ENCODE peak calls at places on chromosomes 11 and 22, in six cellular contexts. D is A549, A is upper lobe of left lung, Z is GM12878, L is HepG2, F is K562. P is an unnamed sample.

GRCh38 chr11:115765803-115766239 is 261.6 kb upstream of the CADM1 start:
- ATAC-seq in D (no peak), A (no peak), Z (peak), L (no peak), F (no peak), P (no peak)

GRCh38 chr11:99069831-99070444 is 49.2 kb downstream of the CNTN5 start:
- ATAC-seq in D (peak), A (peak), Z (peak), L (peak), F (no peak), P (no peak)

GRCh38 chr11:108346451-108346850 is 120.9 kb downstream of the C11orf65 start:
- ATAC-seq in D (no peak), A (no peak), Z (no peak), L (no peak), F (no peak), P (no peak)

GRCh38 chr11:134644489-134645456 is 232.7 kb upstream of the B3GAT1 start:
- ATAC-seq in D (no peak), A (no peak), Z (no peak), L (no peak), F (no peak), P (no peak)

GRCh38 chr22:42928969-42929837 is 72.1 kb upstream of the ARFGAP3 start:
- ATAC-seq in D (no peak), A (peak), Z (peak), L (peak), F (no peak), P (peak)

GRCh38 chr11:85953491-85954143 is 98.4 kb downstream of the CCDC83 start:
- ATAC-seq in D (no peak), A (peak), Z (no peak), L (no peak), F (peak), P (no peak)

GRCh38 chr11:92495107-92495793 is 270.6 kb downstream of the FAT3 start:
- ATAC-seq in D (no peak), A (no peak), Z (no peak), L (peak), F (no peak), P (no peak)

GRCh38 chr22:38097557-38098409 is 12.7 kb downstream of the BAIAP2L2 start:
- ATAC-seq in D (peak), A (peak), Z (peak), L (no peak), F (peak), P (no peak)

GRCh38 chr11:10318527-10318802 is 13.6 kb downstream of the ADM start:
- ATAC-seq in D (no peak), A (no peak), Z (no peak), L (no peak), F (no peak), P (no peak)

GRCh38 chr11:102361100-102362021 is 14.3 kb downstream of the BIRC2 start:
- ATAC-seq in D (no peak), A (no peak), Z (peak), L (peak), F (peak), P (no peak)

GRCh38 chr22:46452195-46453005 is 85.0 kb downstream of the CELSR1 start:
- ATAC-seq in D (no peak), A (no peak), Z (no peak), L (no peak), F (no peak), P (no peak)

GRCh38 chr22:45995405-45996101 is 18.6 kb upstream of the WNT7B start:
- ATAC-seq in D (peak), A (no peak), Z (no peak), L (peak), F (peak), P (no peak)

GRCh38 chr11:128188346-128189115 is 398.8 kb downstream of the ETS1 start:
- ATAC-seq in D (no peak), A (no peak), Z (no peak), L (no peak), F (no peak), P (no peak)

GRCh38 chr11:110077866-110078325 is 15.3 kb upstream of the ZC3H12C start:
- ATAC-seq in D (peak), A (no peak), Z (peak), L (no peak), F (no peak), P (no peak)

GRCh38 chr11:9025101-9025850 is 21.5 kb upstream of the NRIP3 start:
- ATAC-seq in D (no peak), A (no peak), Z (no peak), L (no peak), F (no peak), P (no peak)

GRCh38 chr22:47102081-47102480 is 339.6 kb downstream of the TBC1D22A start:
- ATAC-seq in D (no peak), A (no peak), Z (no peak), L (peak), F (no peak), P (no peak)

GRCh38 chr11:6196396-6196795 is 2.6 kb upstream of the OR52W1 start:
- ATAC-seq in D (no peak), A (no peak), Z (peak), L (no peak), F (no peak), P (no peak)

GRCh38 chr11:63974259-63975143 is at the start of gene COX8A:
- ATAC-seq in D (peak), A (peak), Z (peak), L (peak), F (peak), P (peak)

GRCh38 chr22:30344447-30345200 is 12.1 kb downstream of the SF3A1 start:
- ATAC-seq in D (no peak), A (no peak), Z (no peak), L (no peak), F (no peak), P (no peak)

GRCh38 chr11:29272019-29272654 is 744.7 kb downstream of the KCNA4 start:
- ATAC-seq in D (peak), A (peak), Z (peak), L (peak), F (no peak), P (no peak)

GRCh38 chr11:43547900-43548381 is 132.6 kb upstream of the HSD17B12 start:
- ATAC-seq in D (peak), A (peak), Z (no peak), L (peak), F (peak), P (peak)

GRCh38 chr11:71080239-71081097 is 171.9 kb downstream of the SHANK2 start:
- ATAC-seq in D (peak), A (peak), Z (peak), L (peak), F (peak), P (no peak)

GRCh38 chr11:7690648-7691047 is 15.6 kb downstream of the OVCH2 start:
- ATAC-seq in D (no peak), A (no peak), Z (no peak), L (no peak), F (no peak), P (no peak)

GRCh38 chr11:102168483-102168882 is 58.2 kb downstream of the YAP1 start:
- ATAC-seq in D (peak), A (no peak), Z (no peak), L (no peak), F (no peak), P (no peak)

GRCh38 chr11:95375881-95376280 is 144.9 kb upstream of the SESN3 start:
- ATAC-seq in D (no peak), A (peak), Z (no peak), L (no peak), F (no peak), P (no peak)

GRCh38 chr22:40482886-40483285 is 112.5 kb downstream of the SGSM3 start:
- ATAC-seq in D (no peak), A (no peak), Z (no peak), L (no peak), F (no peak), P (no peak)

GRCh38 chr11:59174664-59175033 is 2.7 kb downstream of the DTX4 start:
- ATAC-seq in D (peak), A (no peak), Z (peak), L (peak), F (no peak), P (no peak)

GRCh38 chr11:18330921-18331320 is 8.6 kb downstream of the GTF2H1 start:
- ATAC-seq in D (no peak), A (no peak), Z (peak), L (no peak), F (no peak), P (no peak)

GRCh38 chr11:79314906-79315689 is 125.7 kb downstream of the TENM4 start:
- ATAC-seq in D (no peak), A (no peak), Z (no peak), L (no peak), F (peak), P (no peak)

GRCh38 chr11:47101452-47101851 is 75.2 kb downstream of the ARFGAP2 start:
- ATAC-seq in D (no peak), A (no peak), Z (no peak), L (no peak), F (no peak), P (no peak)

GRCh38 chr11:70953720-70954119 is 298.7 kb downstream of the SHANK2 start:
- ATAC-seq in D (no peak), A (no peak), Z (no peak), L (no peak), F (no peak), P (no peak)

GRCh38 chr11:41403462-41403861 is 56.0 kb downstream of the LRRC4C start:
- ATAC-seq in D (no peak), A (no peak), Z (no peak), L (no peak), F (no peak), P (no peak)

GRCh38 chr11:1877211-1878133 is 14.2 kb downstream of the PRR33 start:
- ATAC-seq in D (no peak), A (no peak), Z (no peak), L (no peak), F (no peak), P (no peak)

GRCh38 chr22:23580586-23581251 is 629 bp upstream of the IGLL1 start:
- ATAC-seq in D (no peak), A (no peak), Z (no peak), L (no peak), F (peak), P (no peak)

GRCh38 chr22:23094695-23095466 is 24.6 kb downstream of the GNAZ start:
- ATAC-seq in D (no peak), A (no peak), Z (no peak), L (no peak), F (peak), P (no peak)

GRCh38 chr11:14611939-14612338 is 31.7 kb upstream of the PDE3B start:
- ATAC-seq in D (no peak), A (peak), Z (peak), L (no peak), F (no peak), P (no peak)

GRCh38 chr11:10405858-10406592 is 49.0 kb upstream of the AMPD3 start:
- ATAC-seq in D (peak), A (peak), Z (peak), L (peak), F (peak), P (peak)

GRCh38 chr22:19832476-19833108 is 22.1 kb downstream of the GNB1L start:
- ATAC-seq in D (no peak), A (no peak), Z (peak), L (no peak), F (peak), P (no peak)

GRCh38 chr11:59792507-59792906 is 18.1 kb downstream of the MRPL16 start:
- ATAC-seq in D (no peak), A (peak), Z (no peak), L (no peak), F (no peak), P (no peak)

DNA sequence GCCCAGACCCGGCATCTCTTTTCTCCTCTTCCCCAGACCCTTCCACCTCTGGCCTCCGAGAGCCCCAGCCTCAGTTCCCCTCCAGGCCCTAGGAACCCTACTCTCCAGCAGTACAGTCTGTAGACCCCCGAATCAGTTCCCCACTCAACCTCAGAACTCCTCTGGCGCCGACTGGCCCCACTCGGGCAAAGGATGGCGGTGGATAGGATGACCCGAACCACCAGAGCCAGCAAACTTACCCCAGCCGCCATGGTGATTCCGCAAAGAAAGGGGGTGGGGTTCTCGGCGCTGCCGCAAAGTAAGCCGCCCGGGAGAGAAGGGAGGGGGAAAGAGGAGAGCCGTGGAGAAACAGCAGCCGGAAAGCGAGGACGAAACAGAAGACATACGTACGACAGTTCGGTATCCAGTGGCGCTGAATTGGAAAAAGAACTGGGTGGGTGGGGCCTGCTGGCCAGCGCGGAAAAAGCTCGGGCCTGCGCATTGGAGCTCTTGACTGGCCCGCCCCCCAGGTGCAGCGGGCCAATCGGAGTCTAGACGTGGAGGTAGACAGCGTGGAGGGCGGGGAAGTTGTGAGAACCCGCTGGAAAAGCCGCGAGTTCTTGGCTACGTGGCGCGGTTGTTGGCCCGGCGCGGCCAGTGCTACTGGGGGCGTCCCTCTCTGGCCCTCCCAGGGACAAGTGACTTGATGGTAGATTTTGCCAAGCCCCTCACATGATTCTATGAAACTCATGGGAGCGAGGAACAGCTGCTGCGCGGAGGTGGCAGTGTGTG is at the start of gene EEF1G:
- ATAC-seq in D (peak), A (peak), Z (peak), L (peak), F (peak), P (peak)
- TF ChIP-seq EP300 in D (no peak), A (no peak), Z (peak), L (no peak), F (no peak), P (no peak)

DNA sequence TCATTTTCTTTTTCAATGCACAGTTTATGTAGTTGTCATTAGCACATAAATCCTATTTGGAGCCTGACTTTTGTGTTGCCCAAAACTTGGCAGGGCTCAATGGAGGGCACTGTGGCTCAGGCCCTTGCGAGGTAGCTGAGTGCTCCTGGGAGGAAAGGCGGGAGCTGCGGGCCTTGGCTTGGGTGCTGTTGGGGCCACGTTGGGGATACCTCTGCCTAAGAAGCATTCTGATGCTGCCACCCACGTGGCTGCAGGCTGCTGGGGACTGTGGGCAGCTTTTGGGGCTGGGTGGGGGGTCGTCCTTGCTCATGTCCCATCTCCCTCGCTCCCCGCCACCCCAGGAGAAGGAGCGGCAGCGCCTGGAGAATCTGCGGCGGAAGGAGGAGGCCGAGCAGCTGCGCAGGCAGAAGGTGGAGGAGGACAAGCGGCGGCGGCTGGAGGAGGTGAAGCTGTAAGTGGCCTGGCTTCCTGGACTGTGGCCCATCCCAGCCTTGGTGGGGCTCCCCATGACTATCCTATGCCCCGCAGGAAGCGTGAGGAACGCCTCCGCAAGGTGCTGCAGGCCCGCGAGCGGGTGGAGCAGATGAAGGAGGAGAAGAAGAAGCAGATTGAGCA is 20.9 kb downstream of the INCENP start:
- ATAC-seq in D (no peak), A (no peak), Z (no peak), L (no peak), F (no peak), P (no peak)
- TF ChIP-seq EP300 in D (no peak), A (no peak), Z (no peak), L (no peak), F (no peak), P (no peak)

GRCh38 chr11:67317365-67318238 is 14.3 kb downstream of the SSH3 start:
- ATAC-seq in D (peak), A (peak), Z (peak), L (peak), F (peak), P (peak)
- TF ChIP-seq EP300 in D (no peak), A (no peak), Z (no peak), L (no peak), F (no peak), P (no peak)

DNA sequence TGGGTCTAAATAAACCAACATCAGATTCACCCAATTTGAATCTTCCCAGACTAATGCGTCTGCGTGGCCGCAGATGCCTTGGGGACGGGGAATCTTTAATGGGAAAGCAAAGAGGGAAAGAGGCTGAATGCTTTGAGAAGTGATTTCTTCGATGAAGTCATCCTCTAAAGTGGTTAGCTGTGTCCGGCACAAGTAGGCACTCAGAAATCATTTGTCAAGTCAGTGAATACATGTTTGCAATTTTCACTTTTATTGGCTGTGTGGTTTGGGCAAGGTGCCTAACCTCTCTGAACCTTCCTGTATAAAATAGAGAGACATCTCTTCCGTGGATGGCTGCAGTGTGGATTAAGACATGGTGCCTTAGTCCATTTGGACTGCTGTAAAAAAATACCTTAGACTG is 19.7 kb upstream of the IFT27 start:
- ATAC-seq in D (no peak), A (no peak), Z (no peak), L (no peak), F (no peak), P (no peak)
- TF ChIP-seq EP300 in D (no peak), A (no peak), Z (no peak), L (no peak), F (no peak), P (no peak)

GRCh38 chr11:65134952-65135632 is 773 bp upstream of the SYVN1 start:
- ATAC-seq in D (peak), A (peak), Z (peak), L (peak), F (peak), P (peak)

GRCh38 chr11:65133724-65134123 is 595 bp downstream of the SYVN1 start:
- ATAC-seq in D (peak), A (peak), Z (no peak), L (no peak), F (no peak), P (no peak)

GRCh38 chr11:65135633-65136145 is 1.4 kb upstream of the SYVN1 start:
- ATAC-seq in D (no peak), A (no peak), Z (no peak), L (no peak), F (no peak), P (no peak)

GRCh38 chr11:65132988-65133700 is 1.2 kb downstream of the SYVN1 start:
- ATAC-seq in D (peak), A (no peak), Z (peak), L (peak), F (peak), P (no peak)

DNA sequence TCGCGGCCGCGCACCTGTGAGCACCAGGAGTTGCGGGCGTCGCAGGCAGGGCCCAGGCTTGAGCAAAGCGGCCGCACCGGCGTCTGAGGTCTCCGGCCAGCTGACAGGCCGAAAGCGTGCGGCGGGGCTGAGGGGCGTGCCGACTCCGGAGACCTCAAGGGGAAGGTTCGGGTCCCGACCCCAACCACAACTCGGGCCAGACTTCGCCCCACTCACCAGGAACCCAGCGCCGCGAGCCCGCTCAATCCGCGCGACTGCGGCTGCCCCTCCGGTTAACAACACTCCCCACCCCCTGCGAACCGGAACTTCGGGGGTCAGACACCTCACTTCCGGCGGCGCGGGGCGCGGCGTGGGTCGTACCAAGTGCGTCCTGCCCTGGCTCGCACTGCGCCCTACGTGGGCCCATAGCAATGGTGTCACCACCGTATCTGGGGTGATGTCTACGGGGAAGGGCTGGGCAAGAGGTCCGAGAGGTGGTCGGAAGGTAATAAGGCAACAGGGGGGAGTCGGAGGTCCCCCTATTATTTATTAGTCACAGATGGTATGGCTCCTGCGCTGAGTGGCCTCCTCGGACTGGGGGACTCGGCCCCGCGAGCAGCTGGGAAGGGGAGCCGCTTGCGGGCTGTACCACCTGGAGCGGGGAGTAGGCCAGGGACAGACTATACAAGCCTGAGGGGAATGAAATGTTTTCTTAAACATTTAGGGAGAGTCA is at the start of gene SYVN1:
- ATAC-seq in D (peak), A (peak), Z (peak), L (peak), F (peak), P (peak)
- TF ChIP-seq EP300 in D (no peak), A (no peak), Z (no peak), L (peak), F (peak), P (no peak)

P was measured in gastroesophageal sphincter.